ENCODE peak calls at places on chromosomes 6 and 20, in six cellular contexts. W is A549, Q is GM23338, V is sigmoid colon, U is ascending aorta, I is left lung. J is an unnamed sample.
A peak's percentile ranks its signal among the peaks of the same experiment; 100 is the strongest.

GRCh38 chr6:47697925-47698324 is 455 bp upstream of the ADGRF4 start:
- DNase-seq in W (no peak), Q (no peak), V (no peak), U (no peak), I (no peak), J (no peak)

GRCh38 chr20:56893206-56893605 is 264.1 kb downstream of the TFAP2C start:
- DNase-seq in W (no peak), Q (peak; percentile 62), V (no peak), U (no peak), I (no peak), J (no peak)

GRCh38 chr20:2820896-2821869 is 5.0 kb downstream of the TMEM239 start:
- DNase-seq in W (no peak), Q (peak; percentile 64), V (no peak), U (no peak), I (no peak), J (no peak)

GRCh38 chr20:2476742-2477615 is 6.4 kb upstream of the SNRPB start:
- DNase-seq in W (no peak), Q (peak; percentile 57), V (no peak), U (no peak), I (no peak), J (no peak)

GRCh38 chr20:58852559-58853271 is at the start of gene GNAS:
- DNase-seq in W (peak; percentile 72), Q (peak; percentile 96), V (no peak), U (no peak), I (peak; percentile 49), J (peak; percentile 90)

GRCh38 chr6:41488392-41489129 is 57.6 kb upstream of the FOXP4 start:
- DNase-seq in W (no peak), Q (peak; percentile 69), V (no peak), U (no peak), I (peak; percentile 41), J (no peak)

GRCh38 chr6:31620586-31621319 is at the start of gene PRRC2A:
- DNase-seq in W (peak; percentile 76), Q (peak; percentile 91), V (peak; percentile 92), U (peak; percentile 16), I (peak; percentile 76), J (peak; percentile 73)

GRCh38 chr20:56440346-56441007 is 27.9 kb upstream of the RTF2 start:
- DNase-seq in W (no peak), Q (no peak), V (peak; percentile 22), U (no peak), I (no peak), J (no peak)

GRCh38 chr6:131844243-131844841 is 36.5 kb downstream of the ENPP1 start:
- DNase-seq in W (no peak), Q (no peak), V (no peak), U (no peak), I (no peak), J (no peak)

GRCh38 chr6:41939848-41940758 is 1.5 kb downstream of the CCND3 start:
- DNase-seq in W (no peak), Q (peak; percentile 24), V (peak; percentile 70), U (no peak), I (peak; percentile 44), J (no peak)

GRCh38 chr20:62219992-62220665 is at the start of gene HRH3:
- DNase-seq in W (no peak), Q (peak; percentile 78), V (no peak), U (no peak), I (no peak), J (peak; percentile 84)

GRCh38 chr20:37356387-37356786 is 10.4 kb downstream of the SRC start:
- DNase-seq in W (no peak), Q (no peak), V (peak; percentile 92), U (peak; percentile 57), I (peak; percentile 82), J (peak; percentile 78)

GRCh38 chr6:68196645-68197044 is 438.4 kb upstream of the ADGRB3 start:
- DNase-seq in W (no peak), Q (peak; percentile 67), V (no peak), U (no peak), I (no peak), J (peak; percentile 3)

GRCh38 chr20:44172572-44172950 is 14.4 kb downstream of the JPH2 start:
- DNase-seq in W (no peak), Q (no peak), V (peak; percentile 28), U (no peak), I (no peak), J (no peak)

GRCh38 chr6:170266061-170266825 is 24.6 kb downstream of the DLL1 start:
- DNase-seq in W (no peak), Q (no peak), V (no peak), U (no peak), I (no peak), J (no peak)

GRCh38 chr6:49233483-49233882 is 229.6 kb downstream of the MMUT start:
- DNase-seq in W (no peak), Q (no peak), V (no peak), U (no peak), I (no peak), J (no peak)

GRCh38 chr6:122268394-122268793 is 131.1 kb upstream of the HSF2 start:
- DNase-seq in W (no peak), Q (no peak), V (no peak), U (no peak), I (no peak), J (no peak)

GRCh38 chr20:46814366-46815232 is 80.0 kb upstream of the EYA2 start:
- DNase-seq in W (peak; percentile 92), Q (peak; percentile 65), V (no peak), U (no peak), I (no peak), J (peak; percentile 97)

GRCh38 chr6:118893095-118893881 is 664 bp upstream of the ASF1A start:
- DNase-seq in W (no peak), Q (peak; percentile 74), V (no peak), U (no peak), I (no peak), J (peak; percentile 8)

GRCh38 chr6:169976301-169977081 is 225.1 kb downstream of the ERMARD start:
- DNase-seq in W (no peak), Q (no peak), V (peak; percentile 60), U (peak; percentile 5), I (no peak), J (peak; percentile 68)

GRCh38 chr6:35089935-35090505 is 51.1 kb downstream of the TCP11 start:
- DNase-seq in W (no peak), Q (no peak), V (peak; percentile 67), U (no peak), I (no peak), J (no peak)

GRCh38 chr6:67345946-67346345 is 1289.1 kb upstream of the ADGRB3 start:
- DNase-seq in W (no peak), Q (no peak), V (no peak), U (no peak), I (no peak), J (peak; percentile 51)

GRCh38 chr6:27811383-27811782 is 100.8 kb downstream of the OR2B2 start:
- DNase-seq in W (no peak), Q (no peak), V (no peak), U (no peak), I (no peak), J (no peak)

GRCh38 chr6:85460951-85461805 is 11.3 kb downstream of the NT5E start:
- DNase-seq in W (no peak), Q (no peak), V (no peak), U (no peak), I (no peak), J (no peak)

GRCh38 chr6:151179321-151179720 is 60.4 kb upstream of the AKAP12 start:
- DNase-seq in W (no peak), Q (no peak), V (no peak), U (no peak), I (no peak), J (peak; percentile 13)

GRCh38 chr20:53738945-53739798 is 145.5 kb upstream of the ZNF217 start:
- DNase-seq in W (no peak), Q (no peak), V (no peak), U (no peak), I (no peak), J (no peak)

GRCh38 chr6:40899684-40900155 is 139.3 kb downstream of the UNC5CL start:
- DNase-seq in W (no peak), Q (no peak), V (no peak), U (no peak), I (no peak), J (no peak)

GRCh38 chr20:48782073-48782472 is 45.7 kb downstream of the PREX1 start:
- DNase-seq in W (no peak), Q (no peak), V (no peak), U (no peak), I (no peak), J (no peak)

GRCh38 chr6:108895591-108895990 is 47.4 kb downstream of the ARMC2 start:
- DNase-seq in W (no peak), Q (no peak), V (no peak), U (no peak), I (no peak), J (no peak)

GRCh38 chr20:44762466-44763140 is 16.9 kb downstream of the KCNK15 start:
- DNase-seq in W (no peak), Q (no peak), V (no peak), U (no peak), I (no peak), J (no peak)

GRCh38 chr6:3540980-3541379 is 84.1 kb upstream of the SLC22A23 start:
- DNase-seq in W (no peak), Q (no peak), V (no peak), U (no peak), I (no peak), J (no peak)

GRCh38 chr6:12957321-12958051 is 240.9 kb downstream of the PHACTR1 start:
- DNase-seq in W (peak; percentile 6), Q (peak; percentile 62), V (peak; percentile 73), U (peak; percentile 52), I (peak; percentile 83), J (peak; percentile 9)
- TF ChIP-seq CTCF in W (no peak), Q (no peak), V (no peak), U (no peak), I (no peak), J (peak; percentile 30)

DNA sequence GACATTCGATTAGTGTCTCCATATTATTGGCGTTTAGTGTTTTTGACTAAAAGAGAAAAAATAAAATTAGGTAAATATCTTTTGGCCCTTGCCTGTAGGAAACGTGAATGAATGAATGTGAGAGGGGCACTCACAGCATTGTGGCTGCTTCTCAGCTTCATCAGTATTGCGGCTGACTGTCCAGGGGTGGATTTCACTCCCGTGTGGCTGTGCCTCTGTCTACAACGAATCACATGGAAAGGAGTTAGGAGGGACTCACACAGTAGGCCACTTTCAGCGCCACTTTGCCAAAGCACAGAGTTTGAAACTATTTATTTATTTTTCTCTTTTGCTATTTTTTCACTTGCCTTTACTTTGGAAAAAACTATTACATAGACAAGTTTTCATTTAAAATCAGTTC is 805 bp downstream of the TAGAP start:
- DNase-seq in W (no peak), Q (no peak), V (no peak), U (no peak), I (no peak), J (no peak)
- H3K27ac ChIP-seq in W (no peak overlapping the region), Q (no peak overlapping the region), V (no peak overlapping the region), U (no peak overlapping the region), I (peak overlapping the region; percentile 69), J (no peak overlapping the region)

DNA sequence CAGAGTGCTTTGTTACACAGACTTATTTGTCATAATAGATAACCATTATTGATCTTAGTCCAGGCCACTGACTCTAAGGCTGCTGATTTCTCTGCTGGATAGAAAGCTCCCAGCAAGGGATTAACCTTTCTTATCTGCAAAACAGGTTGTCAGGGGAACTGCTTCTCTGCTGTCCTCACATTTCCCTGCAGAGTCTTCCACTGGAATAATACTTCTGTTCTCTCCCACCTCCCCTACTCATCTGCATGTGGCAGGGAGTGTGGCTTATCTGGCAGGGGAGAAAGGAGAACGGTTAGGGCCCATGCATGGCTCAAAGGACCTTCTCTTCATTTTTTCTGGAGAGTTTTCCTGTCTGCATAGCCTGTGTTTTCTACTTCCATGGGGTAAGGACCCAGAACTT is 86.2 kb downstream of the LAMP5 start:
- DNase-seq in W (no peak), Q (no peak), V (no peak), U (no peak), I (no peak), J (no peak)
- TF ChIP-seq CTCF in W (no peak), Q (no peak), V (no peak), U (no peak), I (no peak), J (no peak)

GRCh38 chr20:18590163-18590562 is 2.3 kb downstream of the DTD1 start:
- DNase-seq in W (no peak), Q (no peak), V (no peak), U (no peak), I (no peak), J (no peak)
- H3K27ac ChIP-seq in W (no peak overlapping the region), Q (no peak overlapping the region), V (no peak overlapping the region), U (no peak overlapping the region), I (no peak overlapping the region), J (no peak overlapping the region)

J was measured in RWPE1.